ENCODE peak calls at places on chromosome 4, in ten cellular contexts. X is OCI-LY7, E is endothelial cell of umbilical vein, T is PC-3, R is cardiac muscle cell, Q is transverse colon, K is right cardiac atrium, F is GM23248, M is A673, I is left ventricle myocardium inferior. G is an unnamed sample. For H3K9me3, the result is how much of the 10 kb centered on the place peaks cover.

GRCh38 chr4:15232725-15233597 is 194.9 kb upstream of the C1QTNF7 start:
- DNase-seq in X (no peak), M (no peak), E (peak), T (peak), Q (no peak), I (no peak), K (no peak), F (peak), R (peak), G (no peak)

GRCh38 chr4:6495296-6495590 is 22.8 kb upstream of the PPP2R2C start:
- DNase-seq in E (no peak), M (no peak), R (no peak), K (no peak), T (no peak), I (no peak), X (no peak), F (no peak), Q (no peak), G (no peak)

GRCh38 chr4:162535121-162535520 is 371.3 kb upstream of the FSTL5 start:
- DNase-seq in T (no peak), X (no peak), E (no peak), I (no peak), R (no peak), M (no peak), F (no peak), K (no peak), Q (no peak), G (no peak)

GRCh38 chr4:77001907-77002306 is 52.4 kb downstream of the SEPTIN11 start:
- DNase-seq in K (no peak), F (peak), M (peak), X (no peak), R (peak), Q (no peak), T (peak), I (no peak), E (peak), G (no peak)

GRCh38 chr4:102825261-102826071 is 1.9 kb downstream of the UBE2D3 start:
- DNase-seq in K (no peak), X (peak), F (peak), T (peak), Q (peak), I (no peak), M (peak), R (peak), E (peak), G (peak)

GRCh38 chr4:3040447-3041191 is 33.7 kb downstream of the HTT-AS start:
- DNase-seq in X (no peak), T (no peak), K (no peak), E (no peak), F (no peak), Q (no peak), I (no peak), R (no peak), M (no peak), G (no peak)

GRCh38 chr4:55181606-55182005 is 56.2 kb upstream of the KDR start:
- DNase-seq in F (no peak), Q (no peak), R (peak), I (no peak), K (no peak), T (peak), X (no peak), M (no peak), E (peak), G (no peak)

GRCh38 chr4:119300072-119300387 is 21.9 kb downstream of the FABP2 start:
- DNase-seq in K (peak), F (peak), X (no peak), T (peak), Q (peak), I (peak), R (peak), M (no peak), E (peak), G (peak)

GRCh38 chr4:164700471-164700870 is 53.5 kb upstream of the SMIM31 start:
- DNase-seq in X (peak), I (no peak), F (no peak), K (no peak), T (peak), M (peak), E (no peak), R (no peak), Q (no peak), G (peak)

GRCh38 chr4:112183252-112183651 is 38.0 kb downstream of the FAM241A start:
- DNase-seq in I (no peak), T (no peak), M (no peak), X (no peak), R (peak), F (peak), K (no peak), Q (no peak), E (no peak), G (no peak)

GRCh38 chr4:88264338-88264737 is 20.0 kb downstream of the PPM1K start:
- DNase-seq in R (no peak), I (no peak), T (no peak), E (no peak), Q (no peak), M (no peak), F (no peak), X (no peak), K (no peak), G (no peak)

GRCh38 chr4:149347139-149347538 is 468.5 kb downstream of the IQCM start:
- DNase-seq in X (no peak), F (peak), E (no peak), M (peak), T (no peak), K (no peak), R (peak), I (no peak), Q (no peak), G (no peak)

GRCh38 chr4:36178489-36178888 is 65.8 kb downstream of the ARAP2 start:
- DNase-seq in F (no peak), Q (no peak), E (no peak), M (no peak), R (no peak), X (no peak), K (no peak), T (no peak), I (no peak), G (no peak)

GRCh38 chr4:154612472-154613414 is at the start of gene FGG:
- DNase-seq in R (no peak), T (no peak), F (no peak), I (no peak), X (no peak), Q (no peak), K (no peak), E (no peak), M (no peak), G (no peak)

GRCh38 chr4:181536753-181537434 is 706.3 kb upstream of the TENM3 start:
- DNase-seq in E (no peak), M (no peak), K (no peak), R (no peak), X (no peak), F (no peak), T (no peak), I (no peak), Q (no peak), G (no peak)

GRCh38 chr4:171622729-171623128 is 190.5 kb upstream of the GALNTL6 start:
- DNase-seq in X (no peak), Q (no peak), F (no peak), T (no peak), R (no peak), E (no peak), M (no peak), I (no peak), K (no peak), G (no peak)
- H3K9me3 ChIP-seq in X (under half), Q (under half), F (under half), T (under half), R (under half), E (under half), M (under half), I (under half), K (under half), G (under half)

GRCh38 chr4:166635367-166635766 is 598.9 kb downstream of the SPOCK3 start:
- DNase-seq in X (no peak), Q (no peak), I (no peak), K (no peak), F (no peak), E (no peak), M (no peak), T (no peak), R (no peak), G (no peak)

GRCh38 chr4:166637816-166638215 is 596.5 kb downstream of the SPOCK3 start:
- DNase-seq in R (no peak), M (no peak), F (no peak), E (no peak), Q (no peak), K (no peak), X (no peak), T (no peak), I (no peak), G (no peak)
- H3K9me3 ChIP-seq in R (under half), M (under half), F (under half), E (under half), Q (under half), K (under half), X (under half), T (under half), I (under half), G (under half)

DNA sequence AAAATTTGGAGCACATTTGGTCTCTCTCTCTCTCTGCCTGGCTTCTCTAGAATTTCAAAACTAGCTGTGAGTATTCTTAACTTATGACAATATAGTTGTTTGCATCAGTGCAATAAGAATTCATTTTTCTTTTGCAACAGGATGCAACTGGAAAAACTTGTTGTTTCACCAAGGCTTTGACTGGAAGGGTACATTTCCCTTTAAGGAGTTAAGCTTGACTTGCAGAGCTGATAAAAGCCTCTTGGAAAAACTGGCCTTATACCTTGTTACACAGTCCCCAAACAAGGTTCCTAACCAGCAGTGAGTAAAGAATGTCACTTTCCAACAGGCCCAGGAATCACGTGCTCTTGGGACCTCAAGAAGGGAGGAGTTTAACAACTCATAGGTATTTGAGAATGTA is 25.9 kb upstream of the ZNF718 start:
- DNase-seq in R (no peak), I (no peak), M (no peak), T (no peak), X (no peak), E (no peak), K (no peak), Q (no peak), F (no peak), G (no peak)
- H3K9me3 ChIP-seq in R (under half), I (half or more), M (half or more), T (under half), X (under half), E (under half), K (under half), Q (half or more), F (under half), G (under half)

DNA sequence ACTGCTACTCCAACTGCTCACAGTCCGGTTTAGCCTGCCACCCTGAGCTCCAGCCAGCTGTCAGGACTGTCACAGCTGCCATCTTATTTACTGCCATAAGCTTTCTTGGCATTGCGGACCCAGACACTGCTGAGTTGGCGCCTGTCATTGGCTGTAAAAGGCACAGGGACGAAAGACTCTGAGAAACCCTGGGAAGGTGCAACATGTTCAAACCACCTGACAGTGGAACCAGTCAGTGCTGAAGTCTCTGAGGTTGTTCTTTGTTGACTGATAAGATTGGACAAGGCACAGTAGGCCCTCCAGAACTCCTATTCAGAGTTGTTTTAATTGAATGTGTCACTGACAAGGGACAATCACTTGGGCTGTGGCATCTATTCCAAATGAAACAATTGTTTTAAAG is 927.9 kb downstream of the STPG2 start:
- DNase-seq in K (no peak), Q (no peak), T (no peak), I (no peak), X (no peak), F (no peak), M (no peak), E (no peak), R (no peak), G (no peak)
- H3K9me3 ChIP-seq in K (under half), Q (under half), T (under half), I (under half), X (under half), F (under half), M (under half), E (under half), R (under half), G (under half)

DNA sequence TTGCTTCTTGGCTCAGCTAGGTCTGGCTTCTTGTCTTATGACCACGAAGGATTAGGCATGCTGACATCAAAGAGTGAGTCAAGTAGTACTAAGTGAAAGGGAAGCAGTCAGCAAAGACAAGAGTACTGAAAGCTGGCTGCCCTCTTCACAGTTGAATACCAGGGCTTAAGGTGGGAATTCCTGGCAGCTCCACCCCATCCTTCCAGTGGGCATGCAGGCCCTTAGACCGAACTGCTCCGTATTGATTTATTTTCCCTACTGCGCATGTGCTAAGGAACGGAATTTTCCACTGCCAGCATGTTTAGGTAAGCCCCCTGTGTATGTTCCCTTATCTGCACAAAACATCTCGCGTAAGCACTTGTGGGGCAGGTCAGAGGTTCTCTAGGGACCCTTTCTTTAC is 2320.1 kb downstream of the ARAP2 start:
- DNase-seq in E (peak), M (no peak), T (peak), K (no peak), X (no peak), F (peak), I (no peak), R (peak), Q (no peak), G (peak)
- H3K9me3 ChIP-seq in E (under half), M (under half), T (under half), K (under half), X (under half), F (under half), I (under half), R (under half), Q (under half), G (under half)

GRCh38 chr4:63553123-63553522 is 856.1 kb downstream of the TECRL start:
- DNase-seq in M (no peak), F (no peak), K (no peak), Q (no peak), E (no peak), T (no peak), I (no peak), X (no peak), R (no peak), G (no peak)
- H3K9me3 ChIP-seq in M (under half), F (under half), K (under half), Q (under half), E (under half), T (under half), I (under half), X (under half), R (under half), G (under half)

GRCh38 chr4:78901882-78902281 is 37.4 kb downstream of the PAQR3 start:
- DNase-seq in R (no peak), E (no peak), I (no peak), T (no peak), F (no peak), K (no peak), M (no peak), X (no peak), Q (no peak), G (no peak)
- H3K9me3 ChIP-seq in R (under half), E (under half), I (under half), T (under half), F (under half), K (under half), M (under half), X (under half), Q (under half), G (under half)

GRCh38 chr4:654871-655734 is 19.0 kb downstream of the ATP5ME start:
- DNase-seq in M (no peak), K (no peak), Q (no peak), F (no peak), E (no peak), I (no peak), X (no peak), T (no peak), R (no peak), G (no peak)
- H3K9me3 ChIP-seq in M (under half), K (under half), Q (under half), F (under half), E (under half), I (under half), X (under half), T (under half), R (under half), G (under half)

DNA sequence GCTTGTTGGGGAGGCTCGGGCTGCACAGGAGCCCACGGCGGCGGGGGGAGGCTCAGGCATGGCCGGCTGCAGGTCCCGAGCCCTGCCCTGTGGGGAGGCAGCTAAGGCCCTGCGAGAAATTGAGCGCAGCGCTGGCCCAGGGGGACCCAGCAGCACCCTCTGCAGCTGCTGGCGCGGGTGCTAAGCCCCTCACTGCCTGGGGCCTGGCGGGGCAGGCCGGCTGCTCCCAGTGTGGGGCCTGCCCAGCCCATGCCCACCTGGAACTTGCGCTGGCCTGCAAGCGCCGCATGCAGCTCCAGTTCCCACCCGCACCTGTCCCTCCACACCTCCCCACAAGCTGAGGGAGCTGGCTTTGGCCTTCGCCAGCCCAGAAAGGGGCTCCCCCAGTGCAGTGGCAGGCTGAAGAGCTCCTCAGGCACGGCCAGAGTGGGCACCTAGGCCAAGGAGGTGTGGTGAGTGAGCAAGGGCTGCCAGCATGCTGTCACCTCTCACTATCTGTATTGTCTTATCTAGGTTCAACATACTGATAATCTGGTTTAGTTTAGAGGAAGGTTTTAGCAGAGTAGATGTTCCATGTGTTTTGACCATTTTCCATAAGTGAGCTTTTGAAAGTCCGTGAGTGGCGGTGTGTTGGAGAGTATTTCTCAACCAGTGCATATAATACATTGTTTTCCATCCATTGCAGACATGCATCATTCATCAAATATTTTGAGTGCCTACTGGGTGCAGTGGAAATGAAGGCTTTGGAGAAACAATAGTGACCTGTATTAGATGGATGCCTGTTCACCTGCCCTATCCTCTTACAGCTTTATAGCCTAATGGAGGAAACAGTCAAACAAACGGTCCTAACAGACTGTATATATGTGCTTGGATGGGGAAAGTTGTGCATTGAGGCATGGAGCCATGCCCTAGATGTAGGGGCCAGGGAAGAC is 13.1 kb downstream of the PI4K2B start:
- DNase-seq in K (no peak), E (no peak), M (no peak), I (no peak), F (no peak), R (no peak), X (no peak), T (no peak), Q (no peak), G (no peak)
- H3K9me3 ChIP-seq in K (under half), E (under half), M (under half), I (under half), F (under half), R (under half), X (under half), T (under half), Q (under half), G (under half)

GRCh38 chr4:173524218-173525117 is 5.6 kb downstream of the HAND2 start:
- DNase-seq in F (no peak), K (no peak), E (no peak), I (no peak), R (no peak), X (no peak), Q (no peak), M (no peak), T (no peak), G (no peak)
- H3K9me3 ChIP-seq in F (under half), K (under half), E (under half), I (under half), R (under half), X (under half), Q (under half), M (under half), T (under half), G (under half)

G was measured in BE2C.